ENCODE peak calls at places on chromosomes 1 and 21, in six cellular contexts. L is A549; D is CD4-positive, alpha-beta T cell; R is RWPE2; M is iPS DF 6.9; B is heart left ventricle. H is an unnamed sample.

GRCh38 chr1:93207211-93207610 is 26.7 kb downstream of the CCDC18 start:
- DNase-seq in R (no peak), L (no peak), M (no peak), B (no peak), D (no peak), H (no peak)

GRCh38 chr1:26853156-26853555 is 9.8 kb upstream of the SFN start:
- DNase-seq in R (peak), M (no peak), D (peak), B (peak), L (peak), H (peak)

GRCh38 chr1:172642970-172643369 is 15.9 kb upstream of the FASLG start:
- DNase-seq in L (peak), M (no peak), D (no peak), B (no peak), R (no peak), H (no peak)

GRCh38 chr1:160755864-160756616 is 17.0 kb downstream of the SLAMF7 start:
- DNase-seq in L (no peak), M (no peak), D (no peak), R (no peak), B (no peak), H (no peak)

GRCh38 chr21:16262109-16262508 is 532.3 kb downstream of the USP25 start:
- DNase-seq in M (no peak), B (no peak), R (no peak), D (no peak), L (no peak), H (no peak)

GRCh38 chr1:28036431-28036830 is 52.0 kb downstream of the EYA3 start:
- DNase-seq in L (peak), D (no peak), M (no peak), B (no peak), R (no peak), H (no peak)

GRCh38 chr1:206694551-206695124 is 9.9 kb downstream of the MAPKAPK2 start:
- DNase-seq in L (no peak), D (no peak), M (no peak), R (no peak), B (no peak), H (no peak)

GRCh38 chr1:46427541-46427940 is 33.4 kb downstream of the FAAH start:
- DNase-seq in M (no peak), B (no peak), R (no peak), D (no peak), L (no peak), H (no peak)

GRCh38 chr1:173870252-173871075 is 2.3 kb downstream of the ZBTB37 start:
- DNase-seq in M (no peak), B (no peak), R (no peak), D (no peak), L (no peak), H (peak)

GRCh38 chr1:236334893-236335545 is 53.3 kb upstream of the ERO1B start:
- DNase-seq in B (no peak), R (no peak), M (no peak), L (no peak), D (no peak), H (no peak)
- H3K27ac ChIP-seq in B (no peak), R (no peak), M (no peak), L (no peak), D (no peak), H (no peak)

DNA sequence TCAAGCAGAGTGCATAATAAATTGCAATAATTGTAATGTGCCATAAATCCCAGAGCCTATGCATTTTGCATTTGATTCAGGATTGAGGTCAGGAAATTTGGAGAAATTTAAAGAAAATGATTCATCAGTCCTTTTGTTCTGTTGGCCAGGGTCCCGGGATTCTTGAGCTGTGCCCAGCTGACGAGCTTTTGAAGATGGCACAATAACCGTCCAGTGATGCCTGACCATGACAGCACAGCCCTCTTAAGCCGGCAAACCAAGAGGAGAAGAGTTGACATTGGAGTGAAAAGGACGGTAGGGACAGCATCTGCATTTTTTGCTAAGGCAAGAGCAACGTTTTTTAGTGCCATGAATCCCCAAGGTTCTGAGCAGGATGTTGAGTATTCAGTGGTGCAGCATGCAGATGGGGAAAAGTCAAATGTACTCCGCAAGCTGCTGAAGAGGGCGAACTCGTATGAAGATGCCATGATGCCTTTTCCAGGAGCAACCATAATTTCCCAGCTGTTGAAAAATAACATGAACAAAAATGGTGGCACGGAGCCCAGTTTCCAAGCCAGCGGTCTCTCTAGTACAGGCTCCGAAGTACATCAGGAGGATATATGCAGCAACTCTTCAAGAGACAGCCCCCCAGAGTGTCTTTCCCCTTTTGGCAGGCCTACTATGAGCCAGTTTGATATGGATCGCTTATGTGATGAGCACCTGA is 8.7 kb downstream of the PROX1 start:
- DNase-seq in B (peak), M (no peak), D (no peak), L (no peak), R (no peak), H (no peak)
- H3K27ac ChIP-seq in B (peak), M (no peak), D (no peak), L (no peak), R (no peak), H (peak)

GRCh38 chr1:43546388-43547100 is 15.9 kb downstream of the PTPRF start:
- DNase-seq in D (no peak), B (no peak), M (no peak), R (no peak), L (no peak), H (no peak)
- H3K27ac ChIP-seq in D (no peak), B (no peak), M (no peak), R (peak), L (peak), H (peak)

DNA sequence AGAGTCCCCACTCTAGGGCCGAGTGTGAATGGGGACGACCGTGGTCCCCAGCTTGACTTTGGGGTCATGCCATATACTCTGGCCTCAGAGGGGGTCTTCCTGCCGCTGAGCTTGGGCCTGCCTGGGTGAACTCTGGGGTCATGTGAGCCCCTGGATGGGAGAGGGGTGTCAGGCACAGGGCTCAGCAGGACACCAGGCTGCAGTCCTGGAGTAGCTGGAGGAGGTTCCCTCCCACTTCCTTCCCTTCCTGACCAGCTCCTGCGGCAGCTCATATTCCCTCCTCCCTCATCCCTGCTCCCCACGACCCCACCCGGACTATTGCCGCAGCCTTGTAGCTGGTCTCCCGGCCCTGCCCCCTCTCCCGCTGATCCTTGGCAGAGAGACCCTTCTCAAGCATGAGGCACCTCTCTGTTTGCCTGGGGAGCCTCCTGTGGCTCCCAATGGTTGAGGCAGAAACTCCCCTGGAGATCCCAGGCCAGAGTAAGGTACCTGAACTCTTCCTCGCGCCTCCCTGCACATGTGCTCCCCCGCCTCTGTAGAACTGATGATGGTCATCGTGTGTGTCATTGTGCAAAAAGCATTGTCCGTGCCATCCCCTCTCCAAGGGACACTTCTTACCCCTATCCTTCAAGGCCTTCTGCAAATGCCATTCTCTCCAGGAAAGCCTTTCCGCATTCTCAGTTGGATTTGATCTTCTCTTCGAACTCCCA is 1.8 kb downstream of the TNFRSF1B start:
- DNase-seq in L (no peak), R (no peak), M (no peak), D (no peak), B (peak), H (no peak)
- H3K27ac ChIP-seq in L (no peak), R (no peak), M (no peak), D (peak), B (peak), H (peak)